ENCODE peak calls at places on chromosomes 3 and 15, in nine cellular contexts. F, M, Y, S, V, X, U, N and H are unnamed samples.

GRCh38 chr15:57549935-57550334 is 41.8 kb upstream of the MYZAP start:
- DNase-seq in Y (no peak), S (no peak), F (no peak), V (no peak), M (no peak), X (no peak), N (no peak), U (no peak), H (no peak)

GRCh38 chr3:171873561-171873960 is 30.4 kb downstream of the TMEM212 start:
- DNase-seq in M (peak; percentile 70), U (peak; percentile 16), N (no peak), V (peak; percentile 25), Y (no peak), F (no peak), X (no peak), S (no peak), H (peak; percentile 68)

GRCh38 chr15:77974098-77974414 is 103.5 kb downstream of the TBC1D2B start:
- DNase-seq in V (no peak), U (peak; percentile 71), S (no peak), M (peak; percentile 56), F (no peak), Y (no peak), X (no peak), N (no peak), H (peak; percentile 45)

GRCh38 chr3:195870442-195870841 is 37.9 kb downstream of the TNK2 start:
- DNase-seq in S (no peak), V (peak; percentile 31), Y (no peak), U (no peak), N (no peak), F (no peak), M (no peak), X (no peak), H (peak; percentile 25)

GRCh38 chr15:65638107-65638506 is 16.4 kb downstream of the SLC24A1 start:
- DNase-seq in S (no peak), M (no peak), F (no peak), V (no peak), U (no peak), X (no peak), Y (no peak), N (no peak), H (no peak)

GRCh38 chr15:98841419-98841970 is 166.1 kb downstream of the PGPEP1L start:
- DNase-seq in V (no peak), M (no peak), S (no peak), N (no peak), X (no peak), U (no peak), F (no peak), Y (no peak), H (no peak)

GRCh38 chr15:55740981-55741591 is 1.9 kb downstream of the PRTG start:
- DNase-seq in S (no peak), F (no peak), V (no peak), X (no peak), Y (no peak), M (no peak), U (no peak), N (no peak), H (no peak)

GRCh38 chr3:181176610-181177009 is 187.1 kb upstream of the DNAJC19 start:
- DNase-seq in X (peak; percentile 26), V (peak; percentile 39), M (peak; percentile 0), S (peak; percentile 1), U (no peak), Y (no peak), N (peak; percentile 76), F (peak; percentile 90), H (peak; percentile 59)

GRCh38 chr15:86183765-86184491 is 104.3 kb downstream of the AGBL1 start:
- DNase-seq in N (no peak), M (no peak), U (no peak), Y (no peak), F (no peak), S (no peak), X (no peak), V (no peak), H (no peak)

GRCh38 chr3:138694287-138695007 is 85.9 kb downstream of the FAIM start:
- DNase-seq in V (peak; percentile 99), U (peak; percentile 72), Y (no peak), N (no peak), F (no peak), S (no peak), X (peak; percentile 47), M (peak; percentile 99), H (peak; percentile 99)

GRCh38 chr15:75751901-75752300 is 39.3 kb upstream of the CSPG4 start:
- DNase-seq in F (no peak), U (no peak), X (no peak), Y (no peak), V (no peak), N (no peak), S (no peak), M (no peak), H (no peak)

GRCh38 chr3:101567528-101568317 is 6.1 kb downstream of the TRMT10C start:
- DNase-seq in N (no peak), X (no peak), S (no peak), Y (no peak), M (peak; percentile 87), U (no peak), V (no peak), F (no peak), H (peak; percentile 85)

GRCh38 chr15:68667800-68668625 is 89.2 kb downstream of the CORO2B start:
- DNase-seq in V (no peak), N (peak; percentile 23), Y (no peak), M (no peak), S (no peak), U (no peak), F (no peak), X (no peak), H (no peak)

GRCh38 chr15:69826818-69827174 is 270.9 kb downstream of the TLE3 start:
- DNase-seq in M (peak; percentile 31), Y (no peak), F (no peak), N (no peak), U (no peak), X (no peak), V (no peak), S (no peak), H (no peak)

GRCh38 chr3:178485756-178486155 is 50.5 kb upstream of the KCNMB2 start:
- DNase-seq in V (no peak), U (peak; percentile 68), F (no peak), N (no peak), M (peak; percentile 7), X (no peak), S (no peak), Y (no peak), H (no peak)

GRCh38 chr15:83766326-83766725 is 112.4 kb downstream of the ADAMTSL3 start:
- DNase-seq in U (no peak), N (no peak), X (no peak), Y (no peak), F (no peak), V (no peak), S (no peak), M (peak; percentile 3), H (peak; percentile 83)

GRCh38 chr3:155979746-155980145 is 109.3 kb downstream of the GMPS start:
- DNase-seq in V (no peak), N (no peak), X (no peak), U (no peak), S (no peak), M (peak; percentile 61), F (no peak), Y (no peak), H (peak; percentile 31)

GRCh38 chr3:190811775-190812480 is 50.6 kb downstream of the GMNC start:
- DNase-seq in N (peak; percentile 87), S (no peak), V (peak; percentile 62), U (peak; percentile 54), M (peak; percentile 60), X (peak; percentile 67), Y (peak; percentile 2), F (peak; percentile 12), H (peak; percentile 60)

GRCh38 chr15:85543741-85544155 is 163.3 kb downstream of the AKAP13 start:
- DNase-seq in V (no peak), U (peak; percentile 20), N (peak; percentile 64), F (peak; percentile 21), X (no peak), Y (no peak), S (no peak), M (no peak), H (no peak)

GRCh38 chr3:139780603-139781002 is 102.8 kb upstream of the NMNAT3 start:
- DNase-seq in F (no peak), N (no peak), S (no peak), X (no peak), Y (no peak), M (no peak), V (no peak), U (no peak), H (no peak)

GRCh38 chr3:134494539-134494938 is 8.7 kb downstream of the CEP63 start:
- DNase-seq in M (no peak), N (no peak), U (no peak), X (no peak), S (no peak), Y (no peak), V (no peak), F (no peak), H (peak; percentile 74)

GRCh38 chr15:100713163-100713867 is 110.9 kb downstream of the ASB7 start:
- DNase-seq in Y (no peak), N (no peak), M (peak; percentile 79), X (peak; percentile 93), F (no peak), V (peak; percentile 89), U (no peak), S (no peak), H (peak; percentile 79)

GRCh38 chr15:23854535-23855252 is 167.6 kb upstream of the NDN start:
- DNase-seq in M (no peak), Y (no peak), X (no peak), U (no peak), S (no peak), V (no peak), F (no peak), N (no peak), H (peak; percentile 52)

GRCh38 chr15:41511331-41512077 is 2.1 kb downstream of the LTK start:
- DNase-seq in U (no peak), S (no peak), F (no peak), M (no peak), Y (no peak), X (no peak), V (no peak), N (no peak), H (no peak)

GRCh38 chr3:42036483-42036823 is 54.7 kb upstream of the TRAK1 start:
- DNase-seq in M (peak; percentile 97), N (no peak), F (no peak), X (no peak), U (peak; percentile 89), V (peak; percentile 93), S (no peak), Y (no peak), H (peak; percentile 96)

GRCh38 chr3:115475178-115476041 is 147.9 kb upstream of the GAP43 start:
- DNase-seq in X (no peak), Y (no peak), S (no peak), U (no peak), M (no peak), F (no peak), V (no peak), N (no peak), H (no peak)

GRCh38 chr15:63502843-63503738 is 1.3 kb upstream of the USP3 start:
- DNase-seq in V (peak; percentile 98), N (no peak), M (peak; percentile 87), X (peak; percentile 83), Y (peak; percentile 48), S (peak; percentile 15), U (peak; percentile 99), F (no peak), H (peak; percentile 99)

GRCh38 chr15:31271224-31271635 is 55.4 kb upstream of the KLF13 start:
- DNase-seq in M (no peak), F (no peak), S (no peak), V (no peak), U (no peak), N (no peak), X (no peak), Y (no peak), H (no peak)

GRCh38 chr3:42264399-42265058 is 1.5 kb downstream of the CCK start:
- DNase-seq in X (no peak), V (peak; percentile 6), N (no peak), S (peak; percentile 19), Y (no peak), U (no peak), F (no peak), M (peak; percentile 16), H (peak; percentile 16)

GRCh38 chr15:30985081-30985531 is 6.3 kb downstream of the MTMR10 start:
- DNase-seq in Y (no peak), M (peak; percentile 20), X (no peak), V (peak; percentile 40), N (no peak), U (peak; percentile 32), F (no peak), S (no peak), H (peak; percentile 49)

GRCh38 chr15:86620636-86621349 is 541.1 kb downstream of the AGBL1 start:
- DNase-seq in X (no peak), S (no peak), N (no peak), F (no peak), M (no peak), V (no peak), U (no peak), Y (no peak), H (no peak)